ENCODE peak calls at places on chromosomes 6 and 20, in eight cellular contexts. T is GM06990, A is upper lobe of right lung, H is fibroblast of lung, P is mesothelial cell of epicardium, N is AG04450, G is Caco-2, O is GM13977. B is an unnamed sample.

GRCh38 chr6:87588756-87589407 is 905 bp downstream of the RARS2 start:
- DNase-seq in H (peak; percentile 52), T (no peak), O (no peak), A (no peak), N (no peak), G (no peak), P (no peak), B (no peak)

GRCh38 chr6:17454316-17455005 is 61.1 kb downstream of the CAP2 start:
- DNase-seq in O (no peak), A (no peak), G (no peak), T (no peak), H (peak; percentile 81), N (peak; percentile 57), P (no peak), B (no peak)

GRCh38 chr6:105374010-105374420 is 28.9 kb downstream of the PREP start:
- DNase-seq in T (no peak), H (peak; percentile 60), N (no peak), A (no peak), O (no peak), P (no peak), G (peak; percentile 85), B (no peak)

GRCh38 chr20:63394069-63394468 is 32.9 kb upstream of the CHRNA4 start:
- DNase-seq in A (no peak), P (no peak), T (no peak), G (no peak), O (no peak), N (no peak), H (peak; percentile 9), B (no peak)

GRCh38 chr6:29974901-29975560 is 32.7 kb downstream of the HLA-A start:
- DNase-seq in O (no peak), A (no peak), H (no peak), T (no peak), P (no peak), N (no peak), G (no peak), B (peak; percentile 37)

GRCh38 chr20:30594112-30594511 is 663.4 kb upstream of the DEFB115 start:
- DNase-seq in H (no peak), O (no peak), N (no peak), A (no peak), G (no peak), P (no peak), T (no peak), B (no peak)

GRCh38 chr6:154487367-154488275 is 22.9 kb downstream of the CNKSR3 start:
- DNase-seq in O (no peak), P (no peak), G (peak; percentile 7), T (no peak), N (no peak), A (no peak), H (peak; percentile 51), B (no peak)

GRCh38 chr6:87702589-87702945 is 534 bp upstream of the AKIRIN2 start:
- DNase-seq in G (no peak), A (no peak), P (no peak), O (peak; percentile 49), T (no peak), N (no peak), H (peak; percentile 77), B (no peak)

GRCh38 chr6:44002071-44002590 is 125.1 kb downstream of the MRPL14 start:
- DNase-seq in T (no peak), G (peak; percentile 76), H (no peak), P (peak; percentile 44), N (no peak), O (no peak), A (peak; percentile 75), B (no peak)

GRCh38 chr20:20083796-20084195 is 31.5 kb downstream of the CFAP61 start:
- DNase-seq in A (no peak), P (no peak), H (peak; percentile 20), N (no peak), T (no peak), O (peak; percentile 42), G (peak; percentile 23), B (peak; percentile 41)

GRCh38 chr20:56440346-56441007 is 27.9 kb upstream of the RTF2 start:
- DNase-seq in T (no peak), G (no peak), O (peak; percentile 64), H (peak; percentile 40), P (no peak), N (no peak), A (no peak), B (peak; percentile 68)

GRCh38 chr6:46626228-46626909 is 26.2 kb downstream of the CYP39A1 start:
- DNase-seq in N (no peak), G (peak; percentile 16), H (no peak), P (no peak), T (peak; percentile 24), A (no peak), O (peak; percentile 24), B (peak; percentile 27)

GRCh38 chr20:49386848-49387605 is 95.4 kb downstream of the KCNB1 start:
- DNase-seq in G (no peak), H (no peak), T (no peak), A (no peak), O (no peak), P (no peak), N (no peak), B (no peak)

GRCh38 chr6:41036601-41037000 is 2.4 kb downstream of the UNC5CL start:
- DNase-seq in T (no peak), A (no peak), O (no peak), P (no peak), H (no peak), N (no peak), G (no peak), B (no peak)

GRCh38 chr20:49543071-49543857 is 24.7 kb downstream of the PTGIS start:
- DNase-seq in N (no peak), O (no peak), T (no peak), P (no peak), H (no peak), A (no peak), G (no peak), B (no peak)

GRCh38 chr20:1674361-1674760 is 16.8 kb upstream of the SIRPG start:
- DNase-seq in A (no peak), H (no peak), N (no peak), G (no peak), T (no peak), P (no peak), O (no peak), B (no peak)

GRCh38 chr6:128600397-128600951 is 80.1 kb upstream of the PTPRK start:
- DNase-seq in P (no peak), A (no peak), T (peak; percentile 25), N (peak; percentile 61), G (no peak), H (peak; percentile 98), O (no peak), B (no peak)

GRCh38 chr20:51768759-51769517 is 748 bp upstream of the ATP9A start:
- DNase-seq in A (no peak), N (no peak), O (no peak), G (peak; percentile 60), H (peak; percentile 13), T (no peak), P (no peak), B (no peak)

GRCh38 chr6:30687659-30688431 is 1.4 kb upstream of the PPP1R18 start:
- DNase-seq in N (no peak), G (peak; percentile 22), T (peak; percentile 44), A (no peak), H (peak; percentile 41), P (no peak), O (no peak), B (no peak)

GRCh38 chr6:157689875-157690274 is 133.2 kb upstream of the SNX9 start:
- DNase-seq in O (no peak), N (no peak), A (peak; percentile 46), T (no peak), P (no peak), H (no peak), G (no peak), B (no peak)

GRCh38 chr6:56804996-56805395 is 149.9 kb upstream of the BEND6 start:
- DNase-seq in T (no peak), P (no peak), G (no peak), A (no peak), H (peak; percentile 89), N (no peak), O (no peak), B (no peak)

GRCh38 chr20:50366270-50367103 is 143.7 kb upstream of the PTPN1 start:
- DNase-seq in G (peak; percentile 66), A (no peak), N (peak; percentile 42), P (no peak), O (no peak), T (no peak), H (peak; percentile 58), B (no peak)

GRCh38 chr6:34115396-34116314 is 30.2 kb downstream of the GRM4 start:
- DNase-seq in O (peak; percentile 57), A (no peak), H (peak; percentile 5), T (no peak), N (no peak), P (peak; percentile 53), G (peak; percentile 62), B (peak; percentile 73)

GRCh38 chr6:152723398-152723797 is 25.7 kb downstream of the MYCT1 start:
- DNase-seq in O (no peak), T (no peak), N (no peak), H (peak; percentile 71), G (no peak), P (no peak), A (no peak), B (no peak)

GRCh38 chr6:3061501-3061941 is 6.8 kb upstream of the RIPK1 start:
- DNase-seq in O (no peak), G (no peak), N (no peak), A (no peak), P (no peak), H (peak; percentile 85), T (no peak), B (no peak)
- TF ChIP-seq CTCF in O (no peak), G (no peak), N (peak; percentile 39), A (no peak), P (no peak), H (no peak), T (no peak), B (no peak)

GRCh38 chr20:45294003-45294368 is 12.7 kb upstream of the RBPJL start:
- DNase-seq in O (no peak), H (no peak), P (no peak), N (no peak), A (no peak), G (no peak), T (no peak), B (no peak)
- TF ChIP-seq CTCF in O (no peak), H (no peak), P (no peak), N (no peak), A (no peak), G (no peak), T (no peak), B (no peak)

DNA sequence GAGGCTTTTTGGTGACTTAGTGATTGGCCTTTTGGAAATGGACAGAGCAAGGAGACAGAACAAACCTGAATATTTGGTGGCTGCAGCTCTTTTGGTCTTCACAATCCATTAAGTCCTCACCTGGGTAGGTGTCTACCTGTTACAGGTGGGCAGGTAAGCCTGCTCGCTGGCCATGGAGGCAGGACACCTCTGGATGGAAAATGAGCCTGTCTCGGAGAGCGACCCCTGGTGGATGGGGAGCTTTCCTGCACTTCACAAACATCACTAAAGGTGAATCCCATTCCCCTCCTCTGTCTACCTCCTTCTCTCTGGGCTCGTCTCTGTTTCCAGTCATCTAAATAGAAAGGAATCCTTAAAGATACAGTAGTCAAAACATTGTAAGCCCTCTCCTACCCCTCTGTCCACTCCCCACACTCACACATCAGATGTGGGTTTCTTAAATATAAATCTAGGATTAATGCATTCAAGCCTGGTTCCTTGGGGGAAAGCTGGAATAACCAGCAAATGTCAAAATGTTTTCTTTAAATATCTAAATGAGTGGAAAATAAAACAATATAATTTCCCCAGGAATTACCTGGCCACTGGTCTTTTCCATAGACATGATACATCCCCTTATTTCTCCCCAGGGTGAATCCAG is 304.9 kb downstream of the CDH26 start:
- DNase-seq in A (no peak), G (peak; percentile 73), N (no peak), O (peak; percentile 43), T (no peak), P (no peak), H (no peak), B (peak; percentile 62)
- TF ChIP-seq CTCF in A (peak; percentile 74), G (peak; percentile 78), N (peak; percentile 65), O (peak; percentile 64), T (peak; percentile 44), P (peak; percentile 65), H (peak; percentile 41), B (peak; percentile 65)

GRCh38 chr20:47456041-47456537 is 45.6 kb upstream of the NCOA3 start:
- DNase-seq in P (no peak), N (no peak), H (no peak), A (no peak), T (no peak), O (no peak), G (no peak), B (no peak)
- TF ChIP-seq CTCF in P (no peak), N (no peak), H (no peak), A (no peak), T (no peak), O (no peak), G (no peak), B (no peak)

B was measured in GM13976.